ENCODE peak calls at places on chromosome 6, in eight cellular contexts. One of them, this sample, is unnamed.

GRCh38 chr6:158911746-158912158 is 88.2 kb downstream of the RSPH3 start:
- DNase-seq in NAMALWA: no peak
- DNase-seq in cardiac muscle cell: no peak
- DNase-seq in WTC11: no peak
- DNase-seq in fibroblast of the aortic adventitia: no peak
- DNase-seq in AG08396: no peak
- DNase-seq in OCI-LY7: peak; percentile 61
- DNase-seq in Caco-2: no peak
- DNase-seq in this sample: no peak

GRCh38 chr6:45643136-45643535 is 265.4 kb upstream of the SUPT3H start:
- DNase-seq in NAMALWA: no peak
- DNase-seq in cardiac muscle cell: no peak
- DNase-seq in WTC11: no peak
- DNase-seq in fibroblast of the aortic adventitia: peak; percentile 43
- DNase-seq in AG08396: no peak
- DNase-seq in OCI-LY7: no peak
- DNase-seq in Caco-2: no peak
- DNase-seq in this sample: no peak

GRCh38 chr6:117404548-117404947 is 21.2 kb downstream of the ROS1 start:
- DNase-seq in NAMALWA: no peak
- DNase-seq in cardiac muscle cell: no peak
- DNase-seq in WTC11: no peak
- DNase-seq in fibroblast of the aortic adventitia: no peak
- DNase-seq in AG08396: no peak
- DNase-seq in OCI-LY7: no peak
- DNase-seq in Caco-2: no peak
- DNase-seq in this sample: no peak

GRCh38 chr6:18551228-18551627 is 164.1 kb downstream of the RNF144B start:
- DNase-seq in NAMALWA: no peak
- DNase-seq in cardiac muscle cell: no peak
- DNase-seq in WTC11: no peak
- DNase-seq in fibroblast of the aortic adventitia: peak; percentile 77
- DNase-seq in AG08396: peak; percentile 42
- DNase-seq in OCI-LY7: no peak
- DNase-seq in Caco-2: no peak
- DNase-seq in this sample: no peak

GRCh38 chr6:110703010-110703905 is 112.0 kb downstream of the CDK19 start:
- DNase-seq in NAMALWA: no peak
- DNase-seq in cardiac muscle cell: no peak
- DNase-seq in WTC11: no peak
- DNase-seq in fibroblast of the aortic adventitia: peak; percentile 63
- DNase-seq in AG08396: no peak
- DNase-seq in OCI-LY7: no peak
- DNase-seq in Caco-2: no peak
- DNase-seq in this sample: no peak

GRCh38 chr6:31834704-31835375 is 7.3 kb downstream of the HSPA1B start:
- DNase-seq in NAMALWA: no peak
- DNase-seq in cardiac muscle cell: peak; percentile 82
- DNase-seq in WTC11: peak; percentile 59
- DNase-seq in fibroblast of the aortic adventitia: peak; percentile 86
- DNase-seq in AG08396: peak; percentile 73
- DNase-seq in OCI-LY7: peak; percentile 81
- DNase-seq in Caco-2: peak; percentile 80
- DNase-seq in this sample: peak; percentile 93

GRCh38 chr6:34027445-34027936 is 118.4 kb downstream of the GRM4 start:
- DNase-seq in NAMALWA: peak; percentile 73
- DNase-seq in cardiac muscle cell: peak; percentile 70
- DNase-seq in WTC11: peak; percentile 85
- DNase-seq in fibroblast of the aortic adventitia: peak; percentile 22
- DNase-seq in AG08396: peak; percentile 85
- DNase-seq in OCI-LY7: peak; percentile 60
- DNase-seq in Caco-2: peak; percentile 79
- DNase-seq in this sample: peak; percentile 64

GRCh38 chr6:68307301-68307700 is 327.8 kb upstream of the ADGRB3 start:
- DNase-seq in NAMALWA: no peak
- DNase-seq in cardiac muscle cell: no peak
- DNase-seq in WTC11: no peak
- DNase-seq in fibroblast of the aortic adventitia: no peak
- DNase-seq in AG08396: no peak
- DNase-seq in OCI-LY7: no peak
- DNase-seq in Caco-2: no peak
- DNase-seq in this sample: no peak

GRCh38 chr6:106556368-106556960 is 72.8 kb downstream of the RTN4IP1 start:
- DNase-seq in NAMALWA: peak; percentile 54
- DNase-seq in cardiac muscle cell: no peak
- DNase-seq in WTC11: no peak
- DNase-seq in fibroblast of the aortic adventitia: peak; percentile 72
- DNase-seq in AG08396: no peak
- DNase-seq in OCI-LY7: peak; percentile 56
- DNase-seq in Caco-2: peak; percentile 13
- DNase-seq in this sample: no peak

GRCh38 chr6:75296811-75297779 is 12.5 kb upstream of the TMEM30A start:
- DNase-seq in NAMALWA: peak; percentile 80
- DNase-seq in cardiac muscle cell: peak; percentile 62
- DNase-seq in WTC11: no peak
- DNase-seq in fibroblast of the aortic adventitia: peak; percentile 81
- DNase-seq in AG08396: no peak
- DNase-seq in OCI-LY7: peak; percentile 75
- DNase-seq in Caco-2: peak; percentile 29
- DNase-seq in this sample: no peak

This sample was measured in stimulated activated effector memory CD8-positive, alpha-beta T cell treated with anti-CD3 and anti-CD28 coated beads, Interleukin-12 subunit alpha, Interleukin-12 subunit beta, amount 100 ng/mL, for 72 hours.